ENCODE peak calls at places on chromosome 12, in six cellular contexts. G, E, X, S, D and Q are unnamed samples.
A peak's percentile ranks its signal among the peaks of the same experiment; 100 is the strongest.

GRCh38 chr12:124322271-124322998 is 27.5 kb downstream of the RFLNA start:
- DNase-seq in G (no peak), E (no peak), X (no peak), S (peak; percentile 13), D (no peak), Q (no peak)

GRCh38 chr12:112107728-112108447 is 695 bp downstream of the NAA25 start:
- DNase-seq in G (peak; percentile 56), E (no peak), X (no peak), S (no peak), D (no peak), Q (no peak)

GRCh38 chr12:107318804-107319535 is 225.6 kb upstream of the CRY1 start:
- DNase-seq in G (peak; percentile 47), E (no peak), X (peak; percentile 19), S (peak; percentile 51), D (no peak), Q (peak; percentile 38)

GRCh38 chr12:56206373-56207166 is 15.2 kb downstream of the RNF41 start:
- DNase-seq in G (no peak), E (peak; percentile 54), X (peak; percentile 53), S (peak; percentile 54), D (no peak), Q (peak; percentile 72)

GRCh38 chr12:124814741-124815613 is 48.7 kb downstream of the SCARB1 start:
- DNase-seq in G (peak; percentile 51), E (no peak), X (no peak), S (no peak), D (no peak), Q (peak; percentile 37)

GRCh38 chr12:74541074-74541473 is 3.4 kb downstream of the ATXN7L3B start:
- DNase-seq in G (no peak), E (no peak), X (no peak), S (no peak), D (no peak), Q (no peak)

GRCh38 chr12:104462931-104463339 is 6.2 kb downstream of the CHST11 start:
- DNase-seq in G (no peak), E (no peak), X (no peak), S (no peak), D (no peak), Q (no peak)

GRCh38 chr12:109203480-109203879 is 87.1 kb downstream of the ACACB start:
- DNase-seq in G (no peak), E (no peak), X (no peak), S (no peak), D (no peak), Q (no peak)

GRCh38 chr12:102163383-102163782 is 34.2 kb downstream of the PMCH start:
- DNase-seq in G (no peak), E (no peak), X (no peak), S (no peak), D (no peak), Q (no peak)

DNA sequence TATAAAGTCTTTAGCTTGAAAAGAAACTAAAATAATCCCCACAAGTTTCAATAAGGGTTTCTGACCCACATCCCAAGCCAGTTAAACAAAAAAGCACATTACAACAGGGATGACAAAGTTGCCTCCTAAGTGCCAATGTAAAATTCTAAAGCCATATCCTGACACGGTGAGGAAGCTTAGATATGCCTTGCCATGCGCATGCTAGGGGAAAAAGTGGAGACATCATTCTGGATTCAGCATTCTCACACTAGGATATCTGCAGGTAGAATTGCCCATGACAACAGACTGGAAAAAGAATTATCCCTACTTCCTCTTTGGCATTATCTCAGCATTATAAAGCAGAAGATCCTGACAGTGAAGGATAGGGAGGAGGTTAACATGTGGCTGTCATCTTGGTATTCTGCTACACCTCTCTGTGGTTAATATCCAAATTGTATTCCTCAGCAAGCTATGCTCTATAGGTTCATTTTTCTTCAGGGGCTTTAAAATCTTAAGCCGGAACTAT is 4.9 kb downstream of the DUSP6 start:
- DNase-seq in G (no peak), E (no peak), X (no peak), S (no peak), D (no peak), Q (no peak)
- H3K4me1 ChIP-seq in G (peaks cover 52% of the 10 kb centered on the region), E (peaks cover 3% of the 10 kb centered on the region), X (no peaks in the 10 kb centered on the region), S (peaks cover 9% of the 10 kb centered on the region), D (peaks cover 60% of the 10 kb centered on the region), Q (peaks cover 14% of the 10 kb centered on the region)

GRCh38 chr12:80860206-80860605 is 77.5 kb downstream of the LIN7A start:
- DNase-seq in G (no peak), E (no peak), X (no peak), S (no peak), D (no peak), Q (no peak)

GRCh38 chr12:80860928-80861327 is 76.8 kb downstream of the LIN7A start:
- DNase-seq in G (no peak), E (no peak), X (no peak), S (no peak), D (no peak), Q (no peak)

GRCh38 chr12:80864046-80864735 is 73.5 kb downstream of the LIN7A start:
- DNase-seq in G (no peak), E (no peak), X (no peak), S (peak; percentile 44), D (no peak), Q (no peak)

GRCh38 chr12:80862606-80863005 is 75.1 kb downstream of the LIN7A start:
- DNase-seq in G (no peak), E (no peak), X (no peak), S (peak; percentile 61), D (no peak), Q (no peak)

DNA sequence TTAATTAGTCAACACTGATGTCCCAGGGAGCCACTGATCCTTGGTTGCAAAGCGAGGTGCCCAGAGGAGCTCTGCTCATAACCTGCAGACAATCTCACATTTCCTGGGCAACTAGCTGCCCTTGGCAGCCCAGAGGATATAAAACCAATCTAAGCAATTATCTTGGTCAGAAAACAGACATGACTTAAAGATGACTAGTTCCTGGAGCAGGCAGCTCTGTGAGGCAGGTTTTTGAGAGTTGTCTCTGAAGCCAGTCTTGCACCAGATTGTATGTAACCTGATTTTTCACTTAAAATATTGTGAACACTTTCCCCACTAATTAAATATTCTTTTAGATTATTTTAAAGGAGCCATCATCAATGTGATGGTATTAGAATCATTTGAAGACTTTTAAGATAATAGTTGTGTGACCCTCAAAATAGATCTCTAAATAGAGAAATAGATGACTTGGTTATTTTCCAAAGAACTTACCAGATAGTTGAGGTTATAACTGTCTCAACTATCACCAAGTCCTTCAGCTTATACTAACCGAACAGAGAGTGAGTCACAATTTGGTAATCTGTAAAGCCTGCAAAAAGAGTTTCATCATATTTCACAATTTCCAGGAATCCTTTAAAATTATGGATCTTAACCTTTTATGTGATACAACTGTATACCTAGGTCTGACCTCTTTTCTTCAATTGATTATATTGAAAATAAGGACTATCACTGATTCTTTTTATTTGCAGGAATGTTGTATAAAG is 75.9 kb downstream of the LIN7A start:
- DNase-seq in G (no peak), E (no peak), X (no peak), S (peak; percentile 81), D (no peak), Q (no peak)
- H3K27ac ChIP-seq in G (no peak overlapping the region), E (no peak overlapping the region), X (no peak overlapping the region), S (no peak overlapping the region), D (no peak overlapping the region), Q (no peak overlapping the region)

GRCh38 chr12:110656071-110656655 is 32.8 kb downstream of the HVCN1 start:
- DNase-seq in G (no peak), E (no peak), X (no peak), S (no peak), D (no peak), Q (no peak)

GRCh38 chr12:110658882-110659281 is 30.0 kb downstream of the HVCN1 start:
- DNase-seq in G (no peak), E (no peak), X (no peak), S (no peak), D (no peak), Q (no peak)

GRCh38 chr12:110661337-110661972 is 27.5 kb downstream of the HVCN1 start:
- DNase-seq in G (peak; percentile 61), E (no peak), X (no peak), S (no peak), D (no peak), Q (peak; percentile 5)

GRCh38 chr12:110658242-110658641 is 30.7 kb downstream of the HVCN1 start:
- DNase-seq in G (no peak), E (no peak), X (no peak), S (no peak), D (no peak), Q (no peak)

GRCh38 chr12:110657747-110658146 is 31.2 kb downstream of the HVCN1 start:
- DNase-seq in G (no peak), E (no peak), X (no peak), S (no peak), D (no peak), Q (no peak)
- H3K9me3 ChIP-seq in G (no peaks in the 10 kb centered on the region), E (no peaks in the 10 kb centered on the region), X (no peaks in the 10 kb centered on the region), S (no peaks in the 10 kb centered on the region), D (no peaks in the 10 kb centered on the region), Q (no peaks in the 10 kb centered on the region)

GRCh38 chr12:3083241-3083921 is 6.2 kb downstream of the TSPAN9 start:
- DNase-seq in G (no peak), E (no peak), X (no peak), S (no peak), D (no peak), Q (peak; percentile 20)
- H3K4me1 ChIP-seq in G (peaks cover 66% of the 10 kb centered on the region), E (peaks cover 6% of the 10 kb centered on the region), X (no peaks in the 10 kb centered on the region), S (peaks cover 2% of the 10 kb centered on the region), D (peaks cover 12% of the 10 kb centered on the region), Q (peaks cover 5% of the 10 kb centered on the region)

GRCh38 chr12:4283512-4284255 is 10.1 kb downstream of the CCND2 start:
- DNase-seq in G (no peak), E (no peak), X (no peak), S (no peak), D (no peak), Q (no peak)

GRCh38 chr12:4281173-4281654 is 7.7 kb downstream of the CCND2 start:
- DNase-seq in G (no peak), E (no peak), X (no peak), S (no peak), D (no peak), Q (peak; percentile 67)

GRCh38 chr12:4280351-4281163 is 7.0 kb downstream of the CCND2 start:
- DNase-seq in G (no peak), E (peak; percentile 50), X (no peak), S (no peak), D (no peak), Q (peak; percentile 50)

GRCh38 chr12:4282892-4283511 is 9.4 kb downstream of the CCND2 start:
- DNase-seq in G (no peak), E (no peak), X (no peak), S (no peak), D (no peak), Q (no peak)

DNA sequence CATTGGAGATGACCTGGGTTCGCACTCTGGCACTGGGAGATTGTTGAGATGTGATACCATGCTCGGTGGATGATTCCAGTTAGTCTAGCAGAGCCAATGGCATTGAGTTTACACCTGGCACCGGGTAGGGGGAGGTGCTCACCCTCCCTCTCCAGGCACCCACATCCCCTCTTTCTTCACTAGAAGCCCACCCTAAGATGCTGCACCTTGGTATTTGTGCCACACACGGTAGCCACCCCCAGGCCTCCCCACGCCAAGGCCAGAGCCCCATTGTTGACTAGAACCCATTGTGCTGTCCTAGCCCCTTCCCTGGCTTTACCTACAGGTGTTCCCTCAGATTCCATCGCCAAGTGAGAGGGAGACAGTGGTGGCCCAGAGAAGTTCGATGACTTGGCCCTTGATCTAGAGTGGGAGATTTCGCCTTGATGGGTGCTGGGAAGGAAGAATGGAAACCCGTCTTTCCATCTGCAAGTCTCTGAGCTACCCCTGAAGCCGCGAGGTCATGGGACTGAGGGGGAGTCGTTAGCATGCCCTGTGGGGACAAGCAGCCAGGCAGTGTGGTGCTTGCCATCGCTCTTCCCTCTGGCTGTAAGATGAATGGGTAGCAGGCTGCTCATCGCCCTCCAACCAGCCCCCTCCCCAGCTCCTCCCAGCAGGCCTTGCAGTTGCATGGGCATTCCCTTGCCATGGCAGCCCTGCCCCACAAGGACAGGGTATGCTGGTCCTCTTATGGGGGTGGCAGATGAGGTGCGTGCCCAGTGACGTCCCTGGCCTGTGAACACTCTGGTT is 8.7 kb downstream of the CCND2 start:
- DNase-seq in G (no peak), E (no peak), X (no peak), S (no peak), D (no peak), Q (no peak)
- H3K27ac ChIP-seq in G (no peak overlapping the region), E (no peak overlapping the region), X (no peak overlapping the region), S (no peak overlapping the region), D (no peak overlapping the region), Q (no peak overlapping the region)